ENCODE peak calls at places on chromosomes 1 and 21, in six cellular contexts. C is IMR-90, W is mesendoderm, U is H1, F is H9, Q is neuronal stem cell. I is an unnamed sample.

GRCh38 chr1:63698001-63698838 is 75.6 kb upstream of the ROR1 start:
- DNase-seq in C (peak), W (no peak), U (no peak), F (no peak), Q (no peak), I (no peak)

GRCh38 chr21:45308211-45309068 is 20.7 kb upstream of the POFUT2 start:
- DNase-seq in C (peak), W (no peak), U (no peak), F (no peak), Q (no peak), I (peak)

GRCh38 chr1:228087771-228088251 is 5.3 kb downstream of the ARF1 start:
- DNase-seq in C (peak), W (no peak), U (no peak), F (no peak), Q (no peak), I (peak)

GRCh38 chr1:100734716-100735115 is 15.2 kb downstream of the VCAM1 start:
- DNase-seq in C (peak), W (no peak), U (no peak), F (no peak), Q (no peak), I (peak)

GRCh38 chr1:234977891-234978396 is 150.7 kb downstream of the TOMM20 start:
- DNase-seq in C (no peak), W (no peak), U (no peak), F (no peak), Q (no peak), I (no peak)

GRCh38 chr21:32480381-32480780 is 67.9 kb downstream of the EVA1C start:
- DNase-seq in C (no peak), W (no peak), U (no peak), F (no peak), Q (no peak), I (no peak)

GRCh38 chr1:231187556-231187955 is 25.7 kb downstream of the TRIM67 start:
- DNase-seq in C (no peak), W (peak), U (no peak), F (no peak), Q (no peak), I (no peak)

GRCh38 chr1:54745274-54745673 is 19.0 kb downstream of the PARS2 start:
- DNase-seq in C (no peak), W (no peak), U (no peak), F (no peak), Q (no peak), I (no peak)

GRCh38 chr1:24384251-24385090 is 29.1 kb downstream of the STPG1 start:
- DNase-seq in C (peak), W (peak), U (no peak), F (no peak), Q (no peak), I (peak)

GRCh38 chr1:33235521-33235920 is 20.8 kb upstream of the ZNF362 start:
- DNase-seq in C (no peak), W (no peak), U (no peak), F (no peak), Q (no peak), I (no peak)

GRCh38 chr1:230861489-230861888 is 6.8 kb downstream of the C1orf198 start:
- DNase-seq in C (no peak), W (peak), U (no peak), F (peak), Q (no peak), I (no peak)

DNA sequence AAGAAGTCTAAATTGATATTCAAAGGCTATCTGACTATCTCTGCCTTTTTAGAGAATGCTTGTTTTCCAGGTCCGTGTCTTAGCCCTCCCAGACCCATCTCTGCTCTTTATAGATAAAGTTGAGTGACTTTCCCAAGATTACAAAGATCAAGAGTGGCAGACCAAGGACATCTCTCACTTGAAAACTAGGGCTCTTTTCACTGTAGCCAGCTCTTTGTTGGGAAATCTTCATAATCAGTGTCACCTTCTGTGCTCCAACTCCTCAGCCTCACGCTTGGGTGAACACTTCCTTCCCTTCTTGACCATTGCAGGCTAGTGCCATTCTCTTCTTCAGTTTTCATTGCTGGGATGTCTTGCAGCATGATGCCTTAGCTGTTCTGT is 211.2 kb downstream of the PBX1 start:
- DNase-seq in C (no peak), W (no peak), U (no peak), F (no peak), Q (no peak), I (no peak)
- H2BK5ac ChIP-seq in C (no peak), W (no peak), U (no peak), F (no peak), Q (no peak), I (no peak)

GRCh38 chr1:41914515-41914914 is 4.2 kb downstream of the HIVEP3 start:
- DNase-seq in C (no peak), W (no peak), U (no peak), F (no peak), Q (no peak), I (no peak)
- H3K23ac ChIP-seq in C (no peak), W (no peak), U (no peak), F (no peak), Q (no peak), I (no peak)

DNA sequence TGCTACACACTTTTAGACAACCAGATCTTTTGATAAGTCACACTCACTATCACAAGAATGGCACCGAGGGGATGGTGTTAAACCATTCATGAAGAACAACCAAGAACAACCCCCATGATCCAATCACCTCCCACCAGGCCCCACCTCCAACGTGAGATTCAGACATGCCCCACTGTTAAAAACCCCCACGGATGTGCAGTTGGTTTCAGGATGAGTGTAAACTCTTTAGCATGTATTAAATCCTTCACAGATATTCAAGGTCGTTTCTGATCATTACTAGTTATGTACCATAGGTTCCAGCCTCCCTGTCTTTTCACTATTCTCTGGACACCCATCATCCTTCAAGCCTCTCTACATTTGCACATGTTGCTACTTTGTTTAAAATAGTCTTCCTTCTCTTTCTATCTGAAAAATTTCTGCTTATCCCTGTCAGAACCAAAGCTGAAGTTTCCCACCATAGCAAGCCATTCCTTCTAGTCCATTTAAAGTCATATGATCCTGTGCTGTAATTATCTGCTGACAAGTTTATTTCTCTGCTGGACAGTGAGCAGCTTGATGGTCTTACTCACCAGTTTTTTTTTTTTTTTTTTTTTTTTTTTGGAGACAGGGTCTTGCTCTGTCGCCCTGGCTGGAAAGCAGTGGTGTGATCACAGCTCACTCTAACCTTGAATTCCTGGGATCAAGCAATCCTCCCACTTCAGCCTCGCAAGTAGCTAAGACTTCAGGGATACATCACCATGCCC is 36.8 kb downstream of the MAP10 start:
- DNase-seq in C (no peak), W (no peak), U (no peak), F (no peak), Q (no peak), I (no peak)
- H4K8ac ChIP-seq in C (no peak), W (no peak), U (no peak), F (no peak), Q (no peak), I (no peak)

DNA sequence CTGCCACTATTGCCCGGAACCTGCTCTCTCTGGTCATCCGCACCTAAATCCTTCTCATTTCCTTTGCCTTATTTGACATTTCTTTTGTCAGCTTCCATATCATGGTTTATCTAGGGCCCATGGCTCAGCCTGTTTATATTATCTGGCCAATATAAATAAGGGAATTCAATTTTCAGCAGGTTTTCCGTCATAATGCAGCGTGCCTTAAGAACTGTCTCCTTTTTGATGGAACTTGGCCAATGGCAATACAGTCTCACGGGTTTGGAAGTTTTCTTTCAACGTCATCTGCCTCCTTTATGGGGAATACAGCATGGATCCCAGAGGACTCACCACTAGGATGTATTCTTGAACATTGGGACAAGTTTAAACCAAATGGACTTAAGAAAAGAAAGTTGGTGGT is 77.8 kb upstream of the KIAA0040 start:
- DNase-seq in C (no peak), W (no peak), U (no peak), F (no peak), Q (no peak), I (no peak)
- H2BK5ac ChIP-seq in C (no peak), W (no peak), U (no peak), F (no peak), Q (no peak), I (no peak)

GRCh38 chr1:936348-936747 is 12.6 kb downstream of the SAMD11 start:
- DNase-seq in C (no peak), W (no peak), U (no peak), F (no peak), Q (no peak), I (no peak)

GRCh38 chr1:935751-936231 is 12.1 kb downstream of the SAMD11 start:
- DNase-seq in C (no peak), W (peak), U (no peak), F (peak), Q (no peak), I (peak)

GRCh38 chr1:933603-933940 is 9.8 kb downstream of the SAMD11 start:
- DNase-seq in C (no peak), W (no peak), U (no peak), F (no peak), Q (no peak), I (no peak)

GRCh38 chr1:936865-937264 is 13.1 kb downstream of the SAMD11 start:
- DNase-seq in C (no peak), W (no peak), U (no peak), F (no peak), Q (no peak), I (no peak)

GRCh38 chr1:934991-935750 is 11.4 kb downstream of the SAMD11 start:
- DNase-seq in C (no peak), W (no peak), U (no peak), F (no peak), Q (no peak), I (no peak)
- H3K23ac ChIP-seq in C (no peak), W (peak), U (no peak), F (no peak), Q (peak), I (no peak)

GRCh38 chr1:41883507-41883906 is 35.2 kb downstream of the HIVEP3 start:
- DNase-seq in C (no peak), W (no peak), U (no peak), F (no peak), Q (no peak), I (no peak)
- H4K8ac ChIP-seq in C (no peak), W (no peak), U (no peak), F (no peak), Q (no peak), I (no peak)

GRCh38 chr1:44819594-44820327 is 11.4 kb downstream of the BTBD19 start:
- DNase-seq in C (peak), W (peak), U (peak), F (peak), Q (peak), I (peak)

GRCh38 chr1:44822131-44822701 is 13.9 kb downstream of the BTBD19 start:
- DNase-seq in C (no peak), W (no peak), U (no peak), F (no peak), Q (no peak), I (no peak)

GRCh38 chr1:44820945-44821715 is 12.8 kb downstream of the BTBD19 start:
- DNase-seq in C (no peak), W (no peak), U (no peak), F (no peak), Q (no peak), I (no peak)

GRCh38 chr1:44819257-44819593 is 10.9 kb downstream of the BTBD19 start:
- DNase-seq in C (no peak), W (no peak), U (no peak), F (peak), Q (no peak), I (peak)

DNA sequence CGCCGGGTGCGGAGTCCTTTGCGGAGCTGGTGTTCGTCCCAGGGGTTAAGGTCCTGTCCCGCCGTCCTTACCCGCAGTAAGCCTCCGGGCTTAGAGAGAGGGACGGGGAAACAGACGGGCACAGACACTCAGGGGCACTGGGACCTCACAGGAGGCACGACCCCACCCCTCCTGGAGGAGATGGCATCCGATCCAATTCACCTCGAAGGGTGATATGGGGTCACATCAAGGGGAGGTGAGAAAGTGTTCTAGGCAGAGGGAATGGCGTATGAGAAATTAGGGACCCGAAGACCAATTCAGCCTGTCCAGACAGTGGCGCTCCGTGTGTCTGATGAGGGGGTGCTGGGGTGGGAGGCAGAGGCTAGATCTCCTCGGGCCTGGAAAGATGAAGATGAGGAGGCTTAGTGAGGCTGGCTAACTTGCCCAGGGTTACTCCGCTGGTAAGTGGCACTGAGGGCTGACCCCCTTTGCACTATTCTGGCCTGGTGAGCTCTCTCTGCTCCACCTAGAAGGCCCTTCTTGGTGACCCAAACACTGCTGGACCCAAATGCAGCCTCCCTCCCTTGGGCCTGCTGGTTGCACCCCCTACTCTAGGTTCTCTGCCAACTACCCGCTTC is 12.1 kb downstream of the BTBD19 start:
- DNase-seq in C (no peak), W (no peak), U (no peak), F (no peak), Q (no peak), I (no peak)
- H2BK5ac ChIP-seq in C (peak), W (peak), U (peak), F (no peak), Q (peak), I (no peak)

GRCh38 chr1:38888423-38889333 is 7.3 kb upstream of the GJA9 start:
- DNase-seq in C (no peak), W (no peak), U (no peak), F (no peak), Q (no peak), I (no peak)

GRCh38 chr1:38892976-38893375 is 11.6 kb upstream of the GJA9 start:
- DNase-seq in C (no peak), W (no peak), U (no peak), F (no peak), Q (no peak), I (no peak)

GRCh38 chr1:38885092-38885491 is 3.7 kb upstream of the GJA9 start:
- DNase-seq in C (no peak), W (no peak), U (no peak), F (no peak), Q (no peak), I (no peak)

GRCh38 chr1:38891753-38892152 is 10.4 kb upstream of the GJA9 start:
- DNase-seq in C (peak), W (peak), U (peak), F (peak), Q (no peak), I (no peak)

DNA sequence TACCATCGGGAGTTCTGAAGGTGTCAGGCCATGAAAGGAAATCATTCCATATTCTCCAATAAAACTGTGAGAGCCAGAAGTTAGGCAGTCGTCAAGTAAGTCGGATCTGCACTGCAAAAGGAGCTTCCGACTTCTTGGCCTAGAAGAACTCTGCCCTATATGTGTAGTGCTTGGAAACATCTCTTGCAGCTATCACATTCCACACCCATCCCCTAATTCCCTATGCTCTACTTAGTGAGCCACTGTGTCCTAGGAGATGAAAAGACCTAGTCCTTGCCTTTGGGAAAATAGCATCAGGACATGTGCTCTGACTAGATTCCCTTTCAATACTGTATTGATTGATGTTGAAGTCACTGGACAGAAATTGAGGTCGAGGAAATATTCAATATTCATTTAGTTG is 8.2 kb upstream of the GJA9 start:
- DNase-seq in C (no peak), W (no peak), U (no peak), F (no peak), Q (no peak), I (no peak)
- H3K23ac ChIP-seq in C (no peak), W (no peak), U (no peak), F (no peak), Q (no peak), I (no peak)

I was measured in mesenchymal stem cell.